ENCODE peak calls at places on chromosomes 16 and 17, in four cellular contexts. U is suprapubic skin, W is LNCaP clone FGC, X is natural killer cell. E is an unnamed sample.

GRCh38 chr17:14736631-14737030 is 435.8 kb downstream of the HS3ST3B1 start:
- DNase-seq in U (no peak), W (no peak), X (no peak), E (no peak)

GRCh38 chr17:2551493-2551892 is 39.8 kb upstream of the METTL16 start:
- DNase-seq in U (no peak), W (no peak), X (no peak), E (no peak)

GRCh38 chr16:26765087-26765486 is 301.6 kb upstream of the C16orf82 start:
- DNase-seq in U (no peak), W (no peak), X (no peak), E (no peak)

GRCh38 chr17:39170051-39170450 is 4.1 kb upstream of the ARL5C start:
- DNase-seq in U (no peak), W (no peak), X (no peak), E (no peak)

GRCh38 chr17:45031231-45032149 is 19.9 kb downstream of the DCAKD start:
- DNase-seq in U (no peak), W (no peak), X (no peak), E (no peak)

GRCh38 chr16:72481419-72481818 is 309.5 kb upstream of the PMFBP1 start:
- DNase-seq in U (no peak), W (no peak), X (no peak), E (no peak)

GRCh38 chr17:20975566-20975965 is 67.2 kb downstream of the USP22 start:
- DNase-seq in U (no peak), W (no peak), X (no peak), E (no peak)

GRCh38 chr17:40179923-40180659 is 2.8 kb downstream of the RAPGEFL1 start:
- DNase-seq in U (no peak), W (no peak), X (no peak), E (no peak)

GRCh38 chr16:27499659-27500055 is 50.1 kb downstream of the GTF3C1 start:
- DNase-seq in U (no peak), W (no peak), X (no peak), E (no peak)

GRCh38 chr17:47239663-47240374 is 13.8 kb upstream of the ITGB3 start:
- DNase-seq in U (peak), W (no peak), X (no peak), E (peak)

GRCh38 chr17:75645889-75646625 is 12.8 kb downstream of the SMIM5 start:
- DNase-seq in U (no peak), W (no peak), X (peak), E (no peak)

GRCh38 chr17:46935658-46936266 is 12.8 kb downstream of the GOSR2 start:
- DNase-seq in U (no peak), W (no peak), X (no peak), E (no peak)

GRCh38 chr17:32497431-32498205 is 10.8 kb downstream of the CDK5R1 start:
- DNase-seq in U (no peak), W (no peak), X (no peak), E (no peak)

DNA sequence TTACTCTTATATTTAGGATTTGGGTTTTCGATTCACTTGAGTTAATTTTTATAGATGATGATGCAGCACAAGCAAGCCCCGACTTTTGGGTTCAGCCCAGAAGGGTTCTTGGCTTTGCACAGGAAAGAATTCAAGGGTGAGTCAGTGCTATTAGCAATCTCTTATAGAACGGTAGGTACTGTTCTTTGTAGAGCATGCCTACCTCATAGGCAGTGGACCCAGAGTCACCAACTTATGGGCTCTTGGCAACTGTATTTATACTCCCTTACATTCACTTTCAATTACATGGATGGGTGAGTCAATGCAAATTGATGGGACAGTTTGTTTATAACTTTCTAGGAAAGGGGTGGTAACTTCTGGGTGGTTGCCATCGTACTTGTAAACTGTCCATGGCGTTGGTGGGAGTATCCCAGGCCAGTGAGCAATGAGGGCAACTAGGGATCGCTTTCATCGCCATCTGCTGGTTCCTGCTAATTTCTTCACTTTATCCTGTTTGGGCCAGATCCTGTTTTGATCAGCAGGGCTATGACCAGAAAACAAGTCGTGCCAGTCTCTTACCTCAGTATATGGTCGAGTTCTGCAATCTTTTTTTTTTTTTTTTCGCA is 362.6 kb downstream of the CNTNAP4 start:
- DNase-seq in U (no peak), W (peak), X (no peak), E (no peak)
- TF ChIP-seq CTCF in U (no peak), W (peak), X (no peak), E (no peak)

GRCh38 chr16:8975039-8975438 is 11.3 kb upstream of the USP7 start:
- DNase-seq in U (no peak), W (no peak), X (no peak), E (no peak)

GRCh38 chr16:8967437-8967821 is 3.7 kb upstream of the USP7 start:
- DNase-seq in U (no peak), W (no peak), X (no peak), E (no peak)

GRCh38 chr16:8971416-8971815 is 7.7 kb upstream of the USP7 start:
- DNase-seq in U (no peak), W (no peak), X (no peak), E (no peak)

DNA sequence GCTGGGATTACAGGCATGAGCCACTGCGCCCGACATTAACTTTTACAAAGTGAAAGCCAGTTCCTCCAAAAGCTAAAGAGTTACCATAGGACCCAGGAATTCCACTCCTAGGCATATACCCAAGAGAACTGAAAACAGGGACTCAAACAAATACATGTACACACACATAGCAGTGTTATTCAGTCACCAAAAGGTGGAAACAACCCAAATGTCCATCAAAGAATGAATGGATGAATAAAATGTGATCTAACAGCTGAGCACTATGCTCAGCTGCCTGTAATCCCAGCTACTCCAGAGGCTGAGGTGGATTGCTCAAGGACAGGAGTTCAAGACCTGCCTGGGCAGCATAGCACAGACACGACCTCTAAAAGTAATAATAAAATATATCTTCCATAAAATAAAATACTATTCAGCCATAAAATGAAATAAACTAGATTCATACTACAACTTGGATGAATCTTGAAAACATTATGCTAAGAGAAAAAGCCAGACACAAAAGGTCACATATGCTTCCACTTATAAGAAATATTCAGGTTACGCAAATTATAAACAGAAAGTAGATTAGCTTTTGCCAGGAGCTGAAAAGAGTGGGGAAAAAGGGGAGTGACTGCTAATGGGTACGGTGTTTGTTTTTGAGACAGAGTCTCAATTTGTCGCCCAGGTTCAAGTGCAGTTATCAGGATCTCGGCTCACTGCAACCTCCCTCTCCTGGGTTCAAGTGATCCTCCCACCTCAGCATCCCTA is 9.3 kb upstream of the USP7 start:
- DNase-seq in U (no peak), W (no peak), X (no peak), E (no peak)
- TF ChIP-seq CTCF in U (no peak), W (no peak), X (no peak), E (no peak)

GRCh38 chr17:4955091-4955490 is 4.2 kb downstream of the ENO3 start:
- DNase-seq in U (no peak), W (no peak), X (no peak), E (no peak)

GRCh38 chr17:4953461-4953961 is 2.6 kb downstream of the ENO3 start:
- DNase-seq in U (no peak), W (no peak), X (no peak), E (no peak)

GRCh38 chr17:4958102-4958501 is 7.2 kb downstream of the ENO3 start:
- DNase-seq in U (no peak), W (no peak), X (no peak), E (no peak)

GRCh38 chr17:4959261-4959965 is 8.2 kb downstream of the SPAG7 start:
- DNase-seq in U (no peak), W (no peak), X (no peak), E (no peak)

DNA sequence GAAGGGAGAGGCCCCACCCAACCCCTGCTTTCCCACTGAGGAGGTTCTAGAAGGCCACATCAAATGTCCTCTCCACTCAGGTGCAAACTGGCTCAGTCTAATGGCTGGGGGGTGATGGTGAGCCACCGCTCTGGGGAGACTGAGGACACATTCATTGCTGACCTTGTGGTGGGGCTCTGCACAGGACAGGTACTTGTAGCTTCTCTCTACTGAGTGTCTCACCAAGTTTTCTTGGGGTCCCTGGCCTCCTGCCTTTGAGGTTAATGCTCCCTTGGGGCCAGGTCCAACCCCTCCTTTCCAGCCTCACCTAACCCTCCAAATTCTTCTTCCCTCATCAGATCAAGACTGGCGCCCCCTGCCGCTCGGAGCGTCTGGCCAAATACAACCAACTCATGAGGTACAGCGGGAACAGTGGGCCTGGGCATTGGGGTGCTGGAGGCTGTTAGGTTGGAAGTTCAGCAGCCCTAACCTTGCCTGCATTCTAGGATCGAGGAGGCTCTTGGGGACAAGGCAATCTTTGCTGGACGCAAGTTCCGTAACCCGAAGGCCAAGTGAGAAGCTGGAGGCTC is 5.7 kb downstream of the ENO3 start:
- DNase-seq in U (no peak), W (no peak), X (peak), E (peak)
- TF ChIP-seq CTCF in U (no peak), W (no peak), X (no peak), E (peak)

DNA sequence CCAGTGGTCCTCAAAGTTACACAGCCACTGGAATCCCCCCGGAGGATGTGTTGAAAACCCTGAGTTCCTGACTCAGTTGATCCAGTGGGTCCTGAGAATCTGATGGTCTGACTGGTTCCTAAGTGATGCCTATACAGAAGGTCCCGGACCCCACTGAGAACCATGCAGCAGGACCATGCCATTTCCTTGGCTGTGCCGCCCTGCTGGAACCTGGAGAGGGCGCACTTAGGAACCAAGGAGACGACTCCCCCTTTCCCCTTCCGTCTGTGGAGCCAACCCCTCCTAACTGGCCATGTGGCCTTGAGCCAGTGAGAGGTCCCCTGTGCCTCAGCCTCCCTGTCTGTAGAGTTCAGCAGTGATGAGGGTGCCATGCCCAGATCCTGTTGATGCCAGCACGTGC is 22.0 kb downstream of the C16orf74 start:
- DNase-seq in U (no peak), W (no peak), X (no peak), E (no peak)
- TF ChIP-seq CTCF in U (no peak), W (no peak), X (no peak), E (peak)